ENCODE peak calls at places on chromosomes 6 and 20, in four cellular contexts. One of them, this sample, is unnamed. For H3K36me3, the result is how much of the 10 kb centered on the place peaks cover.

GRCh38 chr6:19892250-19892649 is 55.1 kb downstream of the ID4 start:
- DNase-seq in HCT116: peak
- DNase-seq in OCI-LY7: no peak
- DNase-seq in GM23248: no peak
- DNase-seq in this sample: no peak

GRCh38 chr6:87198496-87198895 is 43.1 kb downstream of the ZNF292 start:
- DNase-seq in GM23248: peak
- DNase-seq in OCI-LY7: no peak
- DNase-seq in HCT116: no peak
- DNase-seq in this sample: no peak

GRCh38 chr6:3731700-3732099 is 19.8 kb downstream of the PXDC1 start:
- DNase-seq in OCI-LY7: no peak
- DNase-seq in HCT116: no peak
- DNase-seq in GM23248: no peak
- DNase-seq in this sample: no peak

GRCh38 chr20:51650685-51651134 is 108.2 kb upstream of the NFATC2 start:
- DNase-seq in OCI-LY7: peak
- DNase-seq in HCT116: peak
- DNase-seq in GM23248: peak
- DNase-seq in this sample: no peak

GRCh38 chr20:17556842-17557674 is 12.8 kb upstream of the DSTN start:
- DNase-seq in HCT116: no peak
- DNase-seq in GM23248: peak
- DNase-seq in OCI-LY7: no peak
- DNase-seq in this sample: no peak

GRCh38 chr6:70663881-70664466 is 3.7 kb upstream of the SMAP1 start:
- DNase-seq in GM23248: no peak
- DNase-seq in OCI-LY7: no peak
- DNase-seq in HCT116: no peak
- DNase-seq in this sample: no peak

GRCh38 chr6:168981187-168981586 is 272.5 kb downstream of the THBS2 start:
- DNase-seq in GM23248: no peak
- DNase-seq in HCT116: no peak
- DNase-seq in OCI-LY7: no peak
- DNase-seq in this sample: no peak

GRCh38 chr6:134295953-134296553 is 21.9 kb downstream of the SGK1 start:
- DNase-seq in HCT116: peak
- DNase-seq in GM23248: peak
- DNase-seq in OCI-LY7: peak
- DNase-seq in this sample: no peak

GRCh38 chr20:63592661-63593060 is 18.6 kb upstream of the HELZ2 start:
- DNase-seq in OCI-LY7: no peak
- DNase-seq in GM23248: no peak
- DNase-seq in HCT116: no peak
- DNase-seq in this sample: no peak

GRCh38 chr20:47784599-47785320 is 521 bp downstream of the SULF2 start:
- DNase-seq in HCT116: no peak
- DNase-seq in OCI-LY7: no peak
- DNase-seq in GM23248: peak
- DNase-seq in this sample: peak

GRCh38 chr6:115643762-115644161 is 416.9 kb downstream of the FRK start:
- DNase-seq in GM23248: peak
- DNase-seq in HCT116: peak
- DNase-seq in OCI-LY7: no peak
- DNase-seq in this sample: no peak

GRCh38 chr6:7242835-7243187 is 70.2 kb downstream of the SSR1 start:
- DNase-seq in GM23248: no peak
- DNase-seq in OCI-LY7: no peak
- DNase-seq in HCT116: no peak
- DNase-seq in this sample: no peak
- H3K36me3 ChIP-seq in GM23248: under half
- H3K36me3 ChIP-seq in OCI-LY7: under half
- H3K36me3 ChIP-seq in HCT116: under half
- H3K36me3 ChIP-seq in this sample: under half

GRCh38 chr6:105459049-105459448 is 56.2 kb upstream of the PREP start:
- DNase-seq in OCI-LY7: no peak
- DNase-seq in HCT116: no peak
- DNase-seq in GM23248: no peak
- DNase-seq in this sample: no peak

GRCh38 chr6:105458061-105458460 is 55.2 kb upstream of the PREP start:
- DNase-seq in OCI-LY7: no peak
- DNase-seq in GM23248: no peak
- DNase-seq in HCT116: no peak
- DNase-seq in this sample: no peak

GRCh38 chr6:105458552-105458951 is 55.7 kb upstream of the PREP start:
- DNase-seq in OCI-LY7: no peak
- DNase-seq in HCT116: no peak
- DNase-seq in GM23248: no peak
- DNase-seq in this sample: no peak

GRCh38 chr6:105460860-105461259 is 58.0 kb upstream of the PREP start:
- DNase-seq in OCI-LY7: no peak
- DNase-seq in HCT116: no peak
- DNase-seq in GM23248: no peak
- DNase-seq in this sample: no peak

GRCh38 chr6:105459884-105460283 is 57.0 kb upstream of the PREP start:
- DNase-seq in HCT116: no peak
- DNase-seq in GM23248: peak
- DNase-seq in OCI-LY7: no peak
- DNase-seq in this sample: no peak
- TF ChIP-seq EZH2phosphoT487 in HCT116: no peak
- TF ChIP-seq EZH2phosphoT487 in GM23248: no peak
- TF ChIP-seq EZH2phosphoT487 in OCI-LY7: no peak
- TF ChIP-seq EZH2phosphoT487 in this sample: no peak

DNA sequence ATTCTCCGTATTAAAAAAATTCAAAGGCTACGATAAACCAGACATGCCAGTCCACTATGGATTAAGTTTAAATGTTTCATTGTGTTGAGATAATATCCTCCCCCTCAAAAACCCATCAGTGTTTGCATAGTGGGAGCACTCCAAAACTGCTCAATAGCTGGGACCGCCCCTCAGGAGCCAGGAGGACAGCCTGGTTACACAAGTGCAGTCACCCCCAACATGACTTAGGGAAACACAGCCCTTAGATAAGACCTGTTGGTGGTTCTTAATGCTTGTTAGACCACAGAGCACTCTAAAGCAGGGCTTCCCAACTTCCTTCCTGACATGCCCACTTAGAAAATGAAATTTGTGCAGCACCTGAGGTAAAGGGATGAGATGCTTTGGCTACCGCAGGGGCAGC is 74.4 kb downstream of the RALGAPA2 start:
- DNase-seq in HCT116: no peak
- DNase-seq in GM23248: no peak
- DNase-seq in OCI-LY7: no peak
- DNase-seq in this sample: no peak
- H3K36me3 ChIP-seq in HCT116: under half
- H3K36me3 ChIP-seq in GM23248: under half
- H3K36me3 ChIP-seq in OCI-LY7: under half
- H3K36me3 ChIP-seq in this sample: under half

GRCh38 chr20:37128803-37129202 is 33.0 kb upstream of the RBL1 start:
- DNase-seq in GM23248: no peak
- DNase-seq in OCI-LY7: no peak
- DNase-seq in HCT116: no peak
- DNase-seq in this sample: no peak

GRCh38 chr20:37133952-37134351 is 38.2 kb upstream of the RBL1 start:
- DNase-seq in HCT116: no peak
- DNase-seq in GM23248: no peak
- DNase-seq in OCI-LY7: no peak
- DNase-seq in this sample: no peak

GRCh38 chr20:37131486-37131885 is 35.7 kb upstream of the RBL1 start:
- DNase-seq in GM23248: no peak
- DNase-seq in HCT116: no peak
- DNase-seq in OCI-LY7: no peak
- DNase-seq in this sample: no peak
- TF ChIP-seq EZH2phosphoT487 in GM23248: no peak
- TF ChIP-seq EZH2phosphoT487 in HCT116: no peak
- TF ChIP-seq EZH2phosphoT487 in OCI-LY7: no peak
- TF ChIP-seq EZH2phosphoT487 in this sample: no peak